ENCODE peak calls at places on chromosomes 12 and 14, in ten cellular contexts. B is ACHN; V is stimulated activated CD4-positive, alpha-beta T cell treated with anti-CD3 and anti-CD28 coated beads, Interleukin-1b, Interleukin-23, amount 100 ng/mL, for 48 hours; Q is immature natural killer cell; H is activated naive CD4-positive, alpha-beta T cell treated with anti-CD3 and anti-CD28 coated beads, Interleukin-2, amount 10 ng/mL, durations not matched to agents 7 days and 5 days; S is naive B cell; L is astrocyte; N is GM23338; A is HepG2; C is stomach. W is an unnamed sample.

GRCh38 chr12:130079254-130079653 is 83.0 kb upstream of the FZD10 start:
- DNase-seq in H (no peak), B (no peak), A (no peak), S (no peak), C (no peak), Q (no peak), V (no peak), N (no peak), L (no peak), W (no peak)

GRCh38 chr14:89186850-89187376 is 230.1 kb downstream of the FOXN3 start:
- DNase-seq in V (no peak), A (no peak), C (no peak), B (no peak), L (no peak), Q (no peak), H (no peak), N (no peak), S (peak; percentile 36), W (peak; percentile 41)

GRCh38 chr14:50762001-50762930 is 68.7 kb downstream of the NIN start:
- DNase-seq in V (peak; percentile 71), Q (no peak), N (no peak), S (no peak), A (no peak), C (no peak), L (peak; percentile 87), H (no peak), B (no peak), W (peak; percentile 75)

GRCh38 chr14:61281186-61281676 is at the start of gene TMEM30B:
- DNase-seq in Q (no peak), C (peak; percentile 94), A (no peak), L (no peak), N (peak; percentile 96), V (no peak), S (no peak), H (peak; percentile 55), B (no peak), W (no peak)

GRCh38 chr12:58915634-58916033 is 4.7 kb downstream of the LRIG3 start:
- DNase-seq in C (peak; percentile 40), B (peak; percentile 45), L (peak; percentile 71), Q (no peak), V (no peak), H (no peak), S (no peak), N (no peak), A (no peak), W (peak; percentile 73)

GRCh38 chr12:6550294-6551062 is 5.4 kb downstream of the IFFO1 start:
- DNase-seq in S (no peak), N (no peak), L (no peak), H (no peak), C (no peak), Q (no peak), V (no peak), B (no peak), A (no peak), W (no peak)

GRCh38 chr14:21965042-21965441 is 291.4 kb upstream of the OR4E1 start:
- DNase-seq in A (no peak), B (no peak), C (no peak), Q (no peak), S (no peak), V (peak; percentile 68), N (no peak), H (peak; percentile 72), L (no peak), W (no peak)

GRCh38 chr12:29578070-29578469 is 80.6 kb upstream of the OVCH1 start:
- DNase-seq in V (no peak), B (no peak), C (no peak), S (no peak), Q (no peak), N (no peak), A (no peak), L (no peak), H (no peak), W (no peak)

GRCh38 chr12:104478396-104479140 is 21.8 kb downstream of the CHST11 start:
- DNase-seq in L (no peak), H (peak; percentile 46), A (no peak), B (no peak), Q (peak; percentile 68), V (peak; percentile 27), S (peak; percentile 78), C (no peak), N (no peak), W (no peak)

GRCh38 chr14:101559624-101560533 is 1.4 kb upstream of the DIO3 start:
- DNase-seq in N (peak; percentile 67), Q (no peak), B (no peak), C (no peak), L (peak; percentile 6), H (no peak), V (no peak), S (no peak), A (no peak), W (peak; percentile 10)

GRCh38 chr14:90109858-90110257 is 48.1 kb downstream of the KCNK13 start:
- DNase-seq in B (peak; percentile 30), C (no peak), Q (no peak), A (peak; percentile 13), H (no peak), V (no peak), N (peak; percentile 80), L (no peak), S (no peak), W (no peak)

GRCh38 chr12:25852792-25853191 is 105.7 kb upstream of the RASSF8 start:
- DNase-seq in A (no peak), V (no peak), C (no peak), Q (no peak), B (no peak), H (no peak), S (no peak), N (no peak), L (peak; percentile 44), W (peak; percentile 90)

GRCh38 chr12:49642370-49642802 is 19.0 kb downstream of the PRPF40B start:
- DNase-seq in V (no peak), C (no peak), N (no peak), S (no peak), Q (no peak), H (no peak), L (no peak), A (peak; percentile 86), B (no peak), W (no peak)

GRCh38 chr12:122139941-122140340 is 34.1 kb downstream of the IL31 start:
- DNase-seq in B (no peak), C (no peak), H (no peak), V (no peak), Q (no peak), S (no peak), N (no peak), L (no peak), A (no peak), W (no peak)

GRCh38 chr12:104643093-104643646 is 186.4 kb downstream of the CHST11 start:
- DNase-seq in L (no peak), V (no peak), C (no peak), H (no peak), N (no peak), A (no peak), B (no peak), S (peak; percentile 77), Q (no peak), W (no peak)

GRCh38 chr12:76666272-76666845 is 97.6 kb upstream of the ZDHHC17 start:
- DNase-seq in B (no peak), A (no peak), V (no peak), Q (no peak), S (no peak), L (no peak), N (no peak), C (no peak), H (no peak), W (no peak)

GRCh38 chr12:42145552-42146215 is 1.0 kb upstream of the GXYLT1 start:
- DNase-seq in L (no peak), C (no peak), V (no peak), Q (no peak), S (no peak), A (no peak), B (peak; percentile 51), H (no peak), N (peak; percentile 68), W (no peak)

GRCh38 chr14:95531473-95531872 is 3.4 kb upstream of the GLRX5 start:
- DNase-seq in H (no peak), C (no peak), N (no peak), L (peak; percentile 82), Q (no peak), S (no peak), B (no peak), V (no peak), A (no peak), W (peak; percentile 86)

GRCh38 chr12:96220902-96221301 is 26.7 kb downstream of the ELK3 start:
- DNase-seq in Q (no peak), A (no peak), L (peak; percentile 72), V (no peak), S (no peak), H (no peak), N (no peak), C (no peak), B (no peak), W (peak; percentile 42)

GRCh38 chr12:51065530-51065929 is 17.4 kb downstream of the LETMD1 start:
- DNase-seq in C (no peak), L (no peak), V (no peak), Q (no peak), B (no peak), H (no peak), N (no peak), A (peak; percentile 20), S (no peak), W (no peak)